ENCODE peak calls at places on chromosomes 12 and 14, in six cellular contexts. G is AG10803, Q is GM23338, U is esophagus muscularis mucosa, J is GM20000, N is AG04450. T is an unnamed sample.

GRCh38 chr12:114636723-114637480 is 47.1 kb downstream of the TBX3 start:
- DNase-seq in G (peak), Q (peak), U (no peak), J (no peak), N (no peak), T (no peak)

GRCh38 chr14:92960706-92961566 is 38.0 kb downstream of the CHGA start:
- DNase-seq in G (peak), Q (no peak), U (no peak), J (no peak), N (peak), T (no peak)

GRCh38 chr12:1760566-1761382 is 59.6 kb upstream of the LRTM2 start:
- DNase-seq in G (peak), Q (no peak), U (no peak), J (no peak), N (no peak), T (no peak)

GRCh38 chr14:93035585-93035916 is 80.2 kb downstream of the ITPK1 start:
- DNase-seq in G (no peak), Q (no peak), U (no peak), J (no peak), N (no peak), T (no peak)

GRCh38 chr14:91186515-91187066 is 57.9 kb downstream of the GPR68 start:
- DNase-seq in G (peak), Q (no peak), U (no peak), J (no peak), N (no peak), T (no peak)

GRCh38 chr14:54299393-54300363 is 97.1 kb upstream of the CDKN3 start:
- DNase-seq in G (no peak), Q (no peak), U (no peak), J (no peak), N (no peak), T (no peak)

GRCh38 chr14:22099942-22100763 is 426.5 kb upstream of the OR4E1 start:
- DNase-seq in G (peak), Q (peak), U (no peak), J (peak), N (peak), T (no peak)

GRCh38 chr14:104157303-104157928 is 19.0 kb downstream of the KIF26A start:
- DNase-seq in G (no peak), Q (no peak), U (no peak), J (no peak), N (no peak), T (no peak)

GRCh38 chr12:95547522-95548055 is 3.7 kb downstream of the USP44 start:
- DNase-seq in G (peak), Q (peak), U (no peak), J (peak), N (peak), T (no peak)

GRCh38 chr12:11171145-11171952 is at the start of gene SMIM10L1:
- DNase-seq in G (peak), Q (peak), U (peak), J (peak), N (peak), T (peak)
- TF ChIP-seq CTCF in G (peak), Q (no peak), U (no peak), J (no peak), N (peak), T (no peak)

GRCh38 chr14:59009967-59010366 is 178.5 kb upstream of the DAAM1 start:
- DNase-seq in G (no peak), Q (no peak), U (no peak), J (no peak), N (no peak), T (no peak)

GRCh38 chr14:59004012-59004411 is 184.5 kb upstream of the DAAM1 start:
- DNase-seq in G (peak), Q (no peak), U (no peak), J (no peak), N (no peak), T (no peak)
- TF ChIP-seq CTCF in G (peak), Q (no peak), U (no peak), J (no peak), N (peak), T (peak)

GRCh38 chr14:59417301-59417700 is 47.9 kb downstream of the GPR135 start:
- DNase-seq in G (no peak), Q (no peak), U (no peak), J (no peak), N (no peak), T (no peak)

GRCh38 chr14:59425322-59425945 is 39.7 kb downstream of the GPR135 start:
- DNase-seq in G (peak), Q (peak), U (no peak), J (no peak), N (peak), T (no peak)

GRCh38 chr14:59419383-59419782 is 45.8 kb downstream of the GPR135 start:
- DNase-seq in G (no peak), Q (no peak), U (no peak), J (no peak), N (no peak), T (no peak)

GRCh38 chr14:59424707-59425106 is 40.5 kb downstream of the GPR135 start:
- DNase-seq in G (peak), Q (no peak), U (no peak), J (no peak), N (no peak), T (no peak)

DNA sequence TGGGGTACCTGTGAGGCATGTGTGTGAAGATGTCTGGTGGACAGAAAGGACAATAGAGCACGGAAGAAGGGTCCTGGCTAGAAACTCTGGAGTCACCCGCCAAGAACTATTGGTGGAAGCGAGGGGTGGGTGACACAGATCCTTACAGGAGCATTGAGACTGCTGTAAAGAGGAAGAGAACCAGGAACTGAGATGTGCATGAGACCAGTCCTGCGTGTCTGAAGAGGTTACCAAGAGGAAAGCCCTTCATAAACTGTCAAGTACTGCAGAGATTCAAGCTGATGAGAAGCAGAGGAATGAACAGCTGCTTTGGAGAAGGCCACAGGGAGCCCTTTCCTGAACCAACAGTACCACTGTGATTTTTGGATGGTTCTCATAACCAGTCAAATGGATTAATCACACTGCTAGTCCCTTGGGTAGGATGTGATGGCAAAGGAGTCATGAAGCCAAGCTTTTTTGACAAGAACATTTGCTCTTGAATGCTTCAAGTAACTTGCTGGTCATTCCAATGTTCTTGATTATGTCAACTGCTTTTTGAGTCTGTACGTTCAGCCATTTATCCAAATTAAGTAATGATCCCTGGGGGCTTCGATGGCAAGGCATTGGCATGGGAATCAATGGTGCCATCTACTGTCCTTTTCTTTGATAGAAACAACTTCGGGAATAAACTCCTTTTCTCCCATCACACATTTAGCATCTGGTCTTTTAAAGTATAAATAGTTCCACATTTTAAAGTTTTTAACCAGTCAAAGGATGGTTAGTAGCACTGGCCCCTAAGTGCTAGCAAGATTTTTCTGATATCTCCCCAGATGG is 42.9 kb downstream of the GPR135 start:
- DNase-seq in G (no peak), Q (peak), U (no peak), J (peak), N (no peak), T (no peak)
- TF ChIP-seq CTCF in G (no peak), Q (peak), U (no peak), J (no peak), N (no peak), T (peak)

GRCh38 chr14:29927596-29928341 is at the start of gene PRKD1:
- DNase-seq in G (peak), Q (peak), U (no peak), J (peak), N (no peak), T (no peak)
- TF ChIP-seq CTCF in G (peak), Q (no peak), U (peak), J (no peak), N (no peak), T (peak)

GRCh38 chr12:108611884-108612415 is 14.1 kb upstream of the TMEM119 start:
- DNase-seq in G (peak), Q (peak), U (no peak), J (no peak), N (no peak), T (no peak)
- TF ChIP-seq CTCF in G (peak), Q (peak), U (peak), J (peak), N (peak), T (peak)

DNA sequence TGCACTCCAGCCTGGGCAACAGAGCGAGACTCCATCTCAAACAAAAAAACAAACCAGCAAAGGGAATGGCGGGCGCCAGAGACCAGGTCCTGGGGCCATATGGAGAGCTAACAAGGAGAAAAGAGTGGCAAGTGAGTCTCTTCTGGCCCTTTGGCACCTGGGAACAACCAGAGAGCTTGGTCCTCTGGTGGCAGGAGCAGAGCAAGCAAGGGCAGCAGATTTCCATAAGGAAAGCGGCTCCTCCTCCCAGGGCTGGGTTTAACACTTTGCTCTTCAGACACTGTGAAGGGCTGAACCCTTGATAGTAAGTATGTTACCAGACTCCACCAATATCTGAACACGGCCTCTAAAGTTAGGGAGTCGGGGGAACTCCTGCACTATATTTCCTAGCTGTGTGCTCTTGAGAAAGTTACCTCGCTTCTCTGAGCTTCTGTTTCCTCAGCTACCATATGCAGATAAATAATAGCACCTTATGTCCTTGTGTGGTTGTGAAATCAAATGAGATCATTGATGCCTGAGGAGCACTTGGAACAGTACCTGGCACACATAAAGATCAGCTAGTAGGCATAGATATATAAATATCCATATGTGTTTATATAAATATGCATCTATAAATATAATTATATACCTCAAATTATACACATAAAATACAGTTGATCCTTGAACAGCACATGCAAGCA is 33.4 kb upstream of the PLEKHG6 start:
- DNase-seq in G (no peak), Q (peak), U (no peak), J (no peak), N (no peak), T (no peak)
- TF ChIP-seq CTCF in G (peak), Q (peak), U (no peak), J (no peak), N (peak), T (peak)